ENCODE peak calls at places on chromosomes 7 and 10, in four cellular contexts. X, J, D and S are unnamed samples.

GRCh38 chr10:127527891-127528290 is 21.2 kb upstream of the NPS start:
- DNase-seq in X (no peak), J (no peak), D (peak; percentile 53), S (no peak)

GRCh38 chr10:70493660-70494234 is 15.2 kb downstream of the PALD1 start:
- DNase-seq in X (peak; percentile 93), J (no peak), D (no peak), S (no peak)

GRCh38 chr7:151566897-151567320 is 47.2 kb upstream of the RHEB start:
- DNase-seq in X (no peak), J (no peak), D (no peak), S (peak; percentile 69)

GRCh38 chr7:76185187-76185915 is 16.3 kb upstream of the SRRM3 start:
- DNase-seq in X (no peak), J (no peak), D (no peak), S (no peak)

GRCh38 chr7:28941633-28942032 is 16.5 kb downstream of the TRIL start:
- DNase-seq in X (no peak), J (no peak), D (no peak), S (no peak)

GRCh38 chr7:108055541-108056135 is 52.7 kb upstream of the LAMB1 start:
- DNase-seq in X (no peak), J (no peak), D (no peak), S (no peak)

GRCh38 chr7:39453743-39454355 is 112.4 kb upstream of the YAE1 start:
- DNase-seq in X (peak; percentile 76), J (peak; percentile 46), D (no peak), S (no peak)

GRCh38 chr7:123998921-123999320 is 33.9 kb downstream of the TMEM229A start:
- DNase-seq in X (no peak), J (no peak), D (no peak), S (no peak)

GRCh38 chr10:77328272-77328816 is 309.3 kb downstream of the KCNMA1 start:
- DNase-seq in X (no peak), J (peak; percentile 29), D (peak; percentile 22), S (no peak)

GRCh38 chr10:106043833-106044232 is 1120.7 kb downstream of the SORCS1 start:
- DNase-seq in X (no peak), J (no peak), D (no peak), S (no peak)

GRCh38 chr7:27940341-27940740 is 200.4 kb downstream of the TAX1BP1 start:
- DNase-seq in X (no peak), J (no peak), D (no peak), S (no peak)

GRCh38 chr10:24661374-24661773 is 62.3 kb downstream of the ARHGAP21 start:
- DNase-seq in X (no peak), J (no peak), D (no peak), S (no peak)

GRCh38 chr10:9853405-9854010 is 1164.2 kb upstream of the CELF2 start:
- DNase-seq in X (no peak), J (no peak), D (no peak), S (no peak)

GRCh38 chr10:28997736-28998135 is 291.1 kb upstream of the LYZL1 start:
- DNase-seq in X (no peak), J (no peak), D (no peak), S (peak; percentile 12)

GRCh38 chr10:73522263-73522662 is 26.4 kb upstream of the PPP3CB start:
- DNase-seq in X (no peak), J (no peak), D (no peak), S (no peak)

GRCh38 chr7:133539016-133539415 is 286.1 kb downstream of the EXOC4 start:
- DNase-seq in X (no peak), J (no peak), D (no peak), S (no peak)

GRCh38 chr7:85659364-85659763 is 472.5 kb upstream of the SEMA3D start:
- DNase-seq in X (no peak), J (no peak), D (no peak), S (no peak)

GRCh38 chr7:150986099-150986512 is 4.7 kb upstream of the NOS3 start:
- DNase-seq in X (peak; percentile 86), J (peak; percentile 71), D (no peak), S (no peak)

GRCh38 chr7:102834999-102835398 is 77.8 kb upstream of the LRRC17 start:
- DNase-seq in X (no peak), J (no peak), D (no peak), S (no peak)

GRCh38 chr10:73506074-73506473 is 10.2 kb upstream of the PPP3CB start:
- DNase-seq in X (no peak), J (no peak), D (no peak), S (no peak)

GRCh38 chr10:89115876-89116627 is 91.1 kb downstream of the CH25H start:
- DNase-seq in X (no peak), J (no peak), D (no peak), S (no peak)

GRCh38 chr7:139340037-139340807 is 915 bp upstream of the FMC1 start:
- DNase-seq in X (peak; percentile 100), J (peak; percentile 98), D (peak; percentile 97), S (peak; percentile 100)
- TF ChIP-seq POLR2A in X (peak; percentile 45), J (peak; percentile 38), D (peak; percentile 60), S (peak; percentile 63)

GRCh38 chr10:21493841-21494220 is 31.7 kb downstream of the SKIDA1 start:
- DNase-seq in X (no peak), J (no peak), D (no peak), S (no peak)
- H3K27me3 ChIP-seq in X (peaks cover 7% of the 10 kb centered on the region), J (no peaks in the 10 kb centered on the region), D (no peaks in the 10 kb centered on the region), S (no peaks in the 10 kb centered on the region)

DNA sequence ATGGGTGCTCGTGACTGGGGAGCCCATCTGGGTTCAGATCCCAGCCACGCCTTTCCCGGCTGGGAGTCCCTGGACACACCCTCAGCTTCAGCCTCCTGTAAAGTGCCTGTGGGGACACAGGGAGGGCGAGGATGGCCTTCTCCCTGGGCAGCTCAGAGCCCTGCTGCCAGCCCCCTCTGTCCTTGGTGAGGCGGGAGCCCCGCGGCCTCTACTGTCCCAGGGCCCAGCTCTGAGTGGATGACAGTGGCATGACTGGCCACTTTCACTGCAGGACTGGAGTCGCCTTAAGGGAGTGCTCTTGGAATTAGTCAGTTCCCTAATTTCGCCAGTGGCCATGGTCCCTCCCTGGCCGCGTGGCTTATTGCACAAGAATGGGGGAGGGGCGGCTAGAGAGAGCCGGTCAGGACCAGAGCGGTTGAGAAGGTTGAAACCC is 4.6 kb downstream of the BRI3 start:
- DNase-seq in X (peak; percentile 74), J (peak; percentile 73), D (peak; percentile 58), S (no peak)
- TF ChIP-seq POLR2A in X (no peak), J (no peak), D (no peak), S (no peak)

GRCh38 chr7:155576900-155577508 is 30.6 kb upstream of the CNPY1 start:
- DNase-seq in X (peak; percentile 65), J (no peak), D (no peak), S (no peak)
- H3K27me3 ChIP-seq in X (no peaks in the 10 kb centered on the region), J (no peaks in the 10 kb centered on the region), D (no peaks in the 10 kb centered on the region), S (peaks cover 4% of the 10 kb centered on the region)